ENCODE peak calls at places on chromosomes 5 and 9, in eight cellular contexts. T is SJCRH30; H is right cardiac atrium; X is CD4-positive, alpha-beta memory T cell; Z is CD4-positive, CD25-positive, alpha-beta regulatory T cell; K is upper lobe of left lung; G is A549; V is naive thymus-derived CD4-positive, alpha-beta T cell. E is an unnamed sample.
A peak's percentile ranks its signal among the peaks of the same experiment; 100 is the strongest.

GRCh38 chr9:108551030-108551964 is 304.5 kb downstream of the ACTL7B start:
- DNase-seq in G (peak; percentile 40), X (no peak), H (no peak), T (peak; percentile 11), V (no peak), Z (no peak), K (peak; percentile 27), E (no peak)

GRCh38 chr5:633521-633955 is 21.4 kb downstream of the CEP72 start:
- DNase-seq in X (no peak), T (peak; percentile 21), Z (no peak), V (no peak), K (no peak), G (no peak), H (no peak), E (no peak)

GRCh38 chr5:170302729-170303501 is 5.3 kb upstream of the LCP2 start:
- DNase-seq in X (peak; percentile 91), Z (peak; percentile 73), G (no peak), V (peak; percentile 79), K (peak; percentile 78), T (no peak), H (peak; percentile 88), E (peak; percentile 86)

GRCh38 chr9:109331353-109331752 is 10.5 kb upstream of the EPB41L4B start:
- DNase-seq in V (no peak), K (no peak), G (no peak), Z (no peak), H (peak; percentile 80), T (no peak), X (no peak), E (no peak)

GRCh38 chr5:113682497-113683136 is 169.1 kb downstream of the YTHDC2 start:
- DNase-seq in V (no peak), Z (no peak), K (no peak), X (no peak), H (no peak), T (peak; percentile 8), G (no peak), E (no peak)

GRCh38 chr5:154873791-154874331 is 15.4 kb downstream of the CNOT8 start:
- DNase-seq in X (no peak), V (no peak), K (no peak), G (no peak), T (no peak), H (peak; percentile 63), Z (no peak), E (no peak)

GRCh38 chr9:88789785-88790184 is 201.5 kb upstream of the S1PR3 start:
- DNase-seq in G (no peak), H (no peak), Z (no peak), T (no peak), K (no peak), V (no peak), X (no peak), E (no peak)

GRCh38 chr9:886886-887285 is 45.4 kb downstream of the DMRT1 start:
- DNase-seq in T (no peak), X (no peak), K (no peak), V (no peak), H (no peak), Z (no peak), G (no peak), E (no peak)

GRCh38 chr5:174675916-174676315 is 48.5 kb upstream of the MSX2 start:
- DNase-seq in G (no peak), H (no peak), K (no peak), Z (no peak), T (no peak), X (no peak), V (no peak), E (no peak)

GRCh38 chr5:112995764-112996618 is 19.4 kb downstream of the DCP2 start:
- DNase-seq in Z (peak; percentile 61), V (peak; percentile 77), K (no peak), X (peak; percentile 71), G (peak; percentile 46), T (peak; percentile 86), H (peak; percentile 85), E (peak; percentile 67)

GRCh38 chr9:90724880-90725279 is 76.7 kb upstream of the SYK start:
- DNase-seq in T (no peak), V (no peak), G (no peak), X (no peak), K (no peak), H (no peak), Z (no peak), E (no peak)
- H3K27ac ChIP-seq in T (no peak overlapping the region), V (no peak overlapping the region), G (no peak overlapping the region), X (no peak overlapping the region), K (no peak overlapping the region), H (no peak overlapping the region), Z (no peak overlapping the region), E (no peak overlapping the region)

GRCh38 chr5:176829320-176829719 is 19.0 kb downstream of the UNC5A start:
- DNase-seq in V (no peak), Z (no peak), H (no peak), G (no peak), K (no peak), X (no peak), T (no peak), E (no peak)

GRCh38 chr5:176832162-176832561 is 21.8 kb downstream of the UNC5A start:
- DNase-seq in K (no peak), V (no peak), Z (no peak), G (no peak), T (no peak), X (no peak), H (no peak), E (no peak)

GRCh38 chr5:176831026-176831423 is 20.7 kb downstream of the UNC5A start:
- DNase-seq in H (no peak), V (no peak), G (no peak), T (no peak), K (no peak), X (no peak), Z (no peak), E (no peak)

GRCh38 chr5:176831425-176831824 is 21.1 kb downstream of the UNC5A start:
- DNase-seq in X (no peak), T (no peak), K (no peak), H (peak; percentile 16), Z (no peak), V (no peak), G (no peak), E (no peak)

DNA sequence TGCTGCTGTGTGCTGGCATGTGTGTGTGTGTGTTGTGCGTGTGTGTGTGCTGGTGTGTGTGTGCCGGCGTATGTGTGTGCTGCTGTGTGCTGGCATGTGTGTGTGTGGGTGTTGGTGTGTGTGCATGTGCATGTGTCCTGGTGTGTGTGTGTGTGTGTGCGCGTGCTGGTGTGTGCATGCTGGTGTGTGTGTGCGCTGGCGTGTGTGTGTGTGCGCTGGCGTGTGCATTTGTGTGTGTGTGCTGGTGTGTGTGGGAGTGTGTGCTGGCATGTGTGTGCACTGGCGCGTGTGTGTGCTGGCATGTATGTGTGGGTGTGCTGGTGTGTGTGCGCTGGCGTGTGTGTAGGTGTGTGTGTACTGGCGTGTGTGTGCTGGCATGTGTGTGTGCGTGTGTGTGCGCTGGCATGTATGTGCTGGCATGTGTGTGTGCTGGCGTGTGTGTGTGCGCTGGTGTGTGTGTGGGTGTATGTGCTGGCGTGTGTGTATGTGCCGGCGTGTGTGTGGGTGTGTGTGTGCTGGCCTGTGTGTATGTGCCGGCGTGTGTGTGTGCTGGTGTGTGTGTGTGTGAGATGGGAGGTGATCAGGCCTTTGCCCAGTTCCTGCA is 20.2 kb downstream of the UNC5A start:
- DNase-seq in Z (no peak), H (no peak), G (no peak), K (no peak), V (no peak), T (no peak), X (no peak), E (no peak)
- H3K9me3 ChIP-seq in Z (no peaks in the 10 kb centered on the region), H (no peaks in the 10 kb centered on the region), G (no peaks in the 10 kb centered on the region), K (no peaks in the 10 kb centered on the region), V (no peaks in the 10 kb centered on the region), T (no peaks in the 10 kb centered on the region), X (no peaks in the 10 kb centered on the region), E (no peaks in the 10 kb centered on the region)

GRCh38 chr5:134575316-134575715 is 49.8 kb downstream of the JADE2 start:
- DNase-seq in T (no peak), K (no peak), X (no peak), G (no peak), Z (no peak), V (no peak), H (no peak), E (no peak)

GRCh38 chr5:134576386-134577021 is 51.0 kb downstream of the JADE2 start:
- DNase-seq in Z (no peak), T (no peak), K (no peak), X (no peak), V (no peak), G (no peak), H (no peak), E (no peak)

GRCh38 chr5:134571703-134572405 is 46.4 kb downstream of the JADE2 start:
- DNase-seq in Z (no peak), V (no peak), H (no peak), T (no peak), K (no peak), X (no peak), G (no peak), E (no peak)

GRCh38 chr5:134572811-134573210 is 47.3 kb downstream of the JADE2 start:
- DNase-seq in X (no peak), G (no peak), K (no peak), Z (no peak), T (no peak), V (no peak), H (no peak), E (no peak)

DNA sequence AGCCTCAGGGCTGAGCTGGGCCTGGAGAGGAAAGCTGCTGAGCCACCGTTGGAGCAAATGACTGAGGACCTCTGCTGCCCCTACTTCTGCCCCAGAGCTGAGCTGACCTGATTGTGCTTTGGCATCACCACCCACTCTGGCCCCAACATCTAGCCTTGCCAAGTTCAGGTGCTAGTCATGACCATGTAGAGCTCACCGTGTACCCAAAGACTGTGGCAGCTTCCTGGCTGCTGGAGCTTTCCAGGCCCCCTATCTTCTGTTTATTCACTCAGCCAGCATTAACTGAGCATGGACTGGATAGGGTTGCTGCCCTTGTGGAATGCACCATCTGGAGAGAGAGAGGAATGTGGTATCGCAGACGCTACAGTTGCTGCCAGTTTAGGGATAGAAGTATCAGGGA is 49.1 kb downstream of the JADE2 start:
- DNase-seq in X (no peak), H (no peak), V (no peak), G (no peak), Z (no peak), K (no peak), T (no peak), E (no peak)
- H3K27ac ChIP-seq in X (no peak overlapping the region), H (peak overlapping the region; percentile 43), V (no peak overlapping the region), G (no peak overlapping the region), Z (no peak overlapping the region), K (no peak overlapping the region), T (no peak overlapping the region), E (no peak overlapping the region)

GRCh38 chr5:179241764-179242370 is 103.4 kb downstream of the ADAMTS2 start:
- DNase-seq in H (peak; percentile 76), V (no peak), T (no peak), G (no peak), K (no peak), Z (no peak), X (no peak), E (peak; percentile 32)

GRCh38 chr5:179244051-179244450 is 101.2 kb downstream of the ADAMTS2 start:
- DNase-seq in K (no peak), X (no peak), V (no peak), Z (no peak), G (no peak), T (no peak), H (no peak), E (no peak)

GRCh38 chr5:179243333-179243732 is 101.9 kb downstream of the ADAMTS2 start:
- DNase-seq in X (no peak), K (no peak), Z (no peak), G (no peak), T (peak; percentile 18), V (no peak), H (peak; percentile 5), E (no peak)

GRCh38 chr5:179241175-179241574 is 104.1 kb downstream of the ADAMTS2 start:
- DNase-seq in K (no peak), V (no peak), X (no peak), H (peak; percentile 67), G (no peak), Z (no peak), T (no peak), E (no peak)

GRCh38 chr5:179242676-179243075 is 102.6 kb downstream of the ADAMTS2 start:
- DNase-seq in K (no peak), X (no peak), V (no peak), T (no peak), G (no peak), Z (no peak), H (peak; percentile 25), E (peak; percentile 11)
- H3K9me3 ChIP-seq in K (no peaks in the 10 kb centered on the region), X (no peaks in the 10 kb centered on the region), V (no peaks in the 10 kb centered on the region), T (no peaks in the 10 kb centered on the region), G (peaks cover 25% of the 10 kb centered on the region), Z (peaks cover 13% of the 10 kb centered on the region), H (no peaks in the 10 kb centered on the region), E (no peaks in the 10 kb centered on the region)

E was measured in CD8-positive, alpha-beta memory T cell.